ENCODE peak calls at places on chromosomes 1 and 21, in six cellular contexts. One of them, this sample, is unnamed.

GRCh38 chr1:5758859-5759578 is 233.2 kb downstream of the NPHP4 start:
- DNase-seq in heart right ventricle: no peak
- DNase-seq in ovary: no peak
- DNase-seq in CD8-positive, alpha-beta memory T cell: no peak
- DNase-seq in psoas muscle: no peak
- DNase-seq in HCT116: no peak
- DNase-seq in this sample: no peak

GRCh38 chr1:17232759-17233661 is 15.9 kb upstream of the PADI3 start:
- DNase-seq in heart right ventricle: no peak
- DNase-seq in ovary: no peak
- DNase-seq in CD8-positive, alpha-beta memory T cell: no peak
- DNase-seq in psoas muscle: no peak
- DNase-seq in HCT116: peak; percentile 77
- DNase-seq in this sample: no peak

GRCh38 chr1:87902830-87903614 is 574.3 kb downstream of the LMO4 start:
- DNase-seq in heart right ventricle: no peak
- DNase-seq in ovary: no peak
- DNase-seq in CD8-positive, alpha-beta memory T cell: no peak
- DNase-seq in psoas muscle: no peak
- DNase-seq in HCT116: no peak
- DNase-seq in this sample: no peak

GRCh38 chr1:223641523-223642039 is 23.9 kb downstream of the CAPN8 start:
- DNase-seq in heart right ventricle: no peak
- DNase-seq in ovary: no peak
- DNase-seq in CD8-positive, alpha-beta memory T cell: no peak
- DNase-seq in psoas muscle: no peak
- DNase-seq in HCT116: no peak
- DNase-seq in this sample: peak; percentile 57

GRCh38 chr1:6358144-6358624 is 35.4 kb downstream of the ACOT7 start:
- DNase-seq in heart right ventricle: no peak
- DNase-seq in ovary: no peak
- DNase-seq in CD8-positive, alpha-beta memory T cell: no peak
- DNase-seq in psoas muscle: no peak
- DNase-seq in HCT116: no peak
- DNase-seq in this sample: no peak

GRCh38 chr1:89739013-89739843 is 81.6 kb upstream of the LRRC8D start:
- DNase-seq in heart right ventricle: no peak
- DNase-seq in ovary: no peak
- DNase-seq in CD8-positive, alpha-beta memory T cell: no peak
- DNase-seq in psoas muscle: no peak
- DNase-seq in HCT116: no peak
- DNase-seq in this sample: no peak

GRCh38 chr1:169604781-169605560 is 18.7 kb upstream of the F5 start:
- DNase-seq in heart right ventricle: no peak
- DNase-seq in ovary: no peak
- DNase-seq in CD8-positive, alpha-beta memory T cell: peak; percentile 77
- DNase-seq in psoas muscle: no peak
- DNase-seq in HCT116: no peak
- DNase-seq in this sample: peak; percentile 80

GRCh38 chr1:53066941-53067738 is 5.1 kb downstream of the PODN start:
- DNase-seq in heart right ventricle: no peak
- DNase-seq in ovary: peak; percentile 34
- DNase-seq in CD8-positive, alpha-beta memory T cell: no peak
- DNase-seq in psoas muscle: peak; percentile 31
- DNase-seq in HCT116: no peak
- DNase-seq in this sample: peak; percentile 30

GRCh38 chr1:223142795-223143759 is at the start of gene TLR5:
- DNase-seq in heart right ventricle: peak; percentile 91
- DNase-seq in ovary: peak; percentile 94
- DNase-seq in CD8-positive, alpha-beta memory T cell: peak; percentile 78
- DNase-seq in psoas muscle: peak; percentile 87
- DNase-seq in HCT116: peak; percentile 52
- DNase-seq in this sample: peak; percentile 95

DNA sequence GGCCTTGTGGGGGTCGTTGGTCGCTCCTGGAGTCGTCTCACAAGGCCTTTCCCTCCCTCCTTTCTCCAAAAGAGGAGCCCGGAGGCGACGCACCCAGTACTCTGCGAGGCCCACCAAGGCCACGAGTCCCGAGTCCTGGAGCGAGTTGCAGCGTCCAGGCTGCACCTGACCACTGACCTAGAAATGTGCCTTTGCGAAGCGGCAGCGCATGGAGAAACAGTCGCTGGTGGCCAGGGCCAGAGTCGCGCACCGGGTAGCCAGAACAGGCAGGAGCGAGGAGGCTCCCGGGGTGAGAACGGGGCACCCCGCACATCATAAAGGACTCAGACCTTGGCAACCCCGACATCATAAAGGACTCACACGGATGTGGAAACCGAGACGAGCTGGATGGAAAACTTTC is 318.4 kb downstream of the FAM72C start:
- DNase-seq in heart right ventricle: no peak
- DNase-seq in ovary: no peak
- DNase-seq in CD8-positive, alpha-beta memory T cell: no peak
- DNase-seq in psoas muscle: no peak
- DNase-seq in HCT116: no peak
- DNase-seq in this sample: no peak
- H3K9me3 ChIP-seq in heart right ventricle: no peaks in the 10 kb centered on the region
- H3K9me3 ChIP-seq in ovary: peaks cover 3% of the 10 kb centered on the region
- H3K9me3 ChIP-seq in CD8-positive, alpha-beta memory T cell: no peaks in the 10 kb centered on the region
- H3K9me3 ChIP-seq in psoas muscle: no peaks in the 10 kb centered on the region
- H3K9me3 ChIP-seq in HCT116: no peaks in the 10 kb centered on the region
- H3K9me3 ChIP-seq in this sample: no peaks in the 10 kb centered on the region

DNA sequence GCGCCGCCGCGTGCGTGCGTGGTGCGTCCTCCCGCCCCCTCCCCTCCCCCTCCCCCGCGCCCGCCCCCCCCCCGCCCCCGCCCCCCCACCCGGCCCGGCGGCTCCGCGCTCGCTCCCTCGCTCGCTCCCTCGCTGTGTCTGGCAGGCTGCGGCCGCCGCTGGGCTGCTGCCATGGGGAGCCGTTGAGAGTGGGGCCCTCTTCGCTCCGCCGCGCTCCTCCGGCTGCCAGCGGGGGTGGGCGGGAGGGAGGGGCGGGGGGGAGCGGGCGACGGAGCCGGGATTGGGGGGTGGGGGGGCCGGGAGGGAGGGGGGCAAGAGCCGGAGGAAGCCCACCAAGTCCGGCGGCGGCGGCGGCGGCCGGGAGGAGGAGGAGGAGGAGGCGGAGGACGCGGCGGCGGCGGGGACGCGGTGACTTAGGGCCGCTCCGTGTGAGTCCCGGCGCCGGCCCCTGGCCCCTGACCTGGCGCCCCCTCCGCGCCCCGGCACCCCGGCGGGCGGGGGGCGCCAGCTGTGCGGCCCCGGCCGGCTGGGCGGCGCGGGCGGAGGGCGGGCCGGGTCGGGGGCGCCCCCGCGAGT is 2.4 kb upstream of the ZBTB18 start:
- DNase-seq in heart right ventricle: no peak
- DNase-seq in ovary: no peak
- DNase-seq in CD8-positive, alpha-beta memory T cell: no peak
- DNase-seq in psoas muscle: peak; percentile 65
- DNase-seq in HCT116: no peak
- DNase-seq in this sample: no peak
- H3K4me3 ChIP-seq in heart right ventricle: peak overlapping the region; percentile 75
- H3K4me3 ChIP-seq in ovary: peak overlapping the region; percentile 71
- H3K4me3 ChIP-seq in CD8-positive, alpha-beta memory T cell: no peak overlapping the region
- H3K4me3 ChIP-seq in psoas muscle: peak overlapping the region; percentile 81
- H3K4me3 ChIP-seq in HCT116: peak overlapping the region; percentile 17
- H3K4me3 ChIP-seq in this sample: peak overlapping the region; percentile 62

DNA sequence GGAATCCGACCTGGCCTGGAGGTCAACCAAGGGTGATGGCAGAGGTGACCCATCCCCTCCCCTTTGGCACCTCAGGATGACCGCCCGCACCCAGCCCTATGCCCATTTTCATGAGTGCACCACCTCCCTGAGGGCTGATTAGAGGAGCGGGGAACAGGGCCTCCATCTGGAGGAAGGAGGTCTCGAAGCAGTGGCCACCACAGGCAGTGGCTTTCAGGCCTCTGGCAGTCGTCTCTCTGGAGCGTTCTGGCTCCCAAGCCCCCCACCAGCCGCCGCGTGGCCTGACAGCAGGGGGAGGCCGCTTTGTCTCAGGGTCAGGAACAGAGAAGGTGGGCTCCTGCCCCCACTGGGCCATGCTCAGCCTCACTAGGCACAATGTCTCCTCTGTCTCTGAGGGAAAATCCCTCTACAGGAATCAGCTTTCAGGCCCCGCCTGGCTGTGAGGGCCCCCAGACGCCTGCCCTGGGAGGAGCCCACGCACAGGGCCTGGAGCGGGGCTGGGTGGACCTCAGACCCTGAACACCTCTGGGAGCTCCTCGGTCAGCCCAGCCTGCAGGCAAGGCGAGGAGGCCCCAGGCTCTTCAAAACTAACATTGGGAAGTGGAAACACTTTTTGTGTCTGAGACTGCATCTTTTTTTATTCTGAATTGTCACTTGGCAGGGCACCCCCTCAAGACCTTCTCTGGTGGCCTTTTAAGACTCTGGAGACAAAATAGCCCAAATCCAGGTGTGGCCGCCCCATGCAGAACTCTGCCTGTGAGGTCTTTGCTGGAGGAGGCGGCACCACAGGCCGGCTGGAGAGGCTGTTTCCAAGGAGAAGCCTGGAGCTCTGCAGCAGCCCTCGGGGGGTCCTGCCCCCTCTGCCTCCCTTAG is 127.7 kb upstream of the ARHGEF16 start:
- DNase-seq in heart right ventricle: no peak
- DNase-seq in ovary: no peak
- DNase-seq in CD8-positive, alpha-beta memory T cell: no peak
- DNase-seq in psoas muscle: no peak
- DNase-seq in HCT116: no peak
- DNase-seq in this sample: no peak
- H3K27ac ChIP-seq in heart right ventricle: no peak overlapping the region
- H3K27ac ChIP-seq in ovary: no peak overlapping the region
- H3K27ac ChIP-seq in CD8-positive, alpha-beta memory T cell: no peak overlapping the region
- H3K27ac ChIP-seq in psoas muscle: no peak overlapping the region
- H3K27ac ChIP-seq in HCT116: no peak overlapping the region
- H3K27ac ChIP-seq in this sample: no peak overlapping the region

GRCh38 chr21:20739421-20739820 is 258.8 kb upstream of the NCAM2 start:
- DNase-seq in heart right ventricle: no peak
- DNase-seq in ovary: no peak
- DNase-seq in CD8-positive, alpha-beta memory T cell: no peak
- DNase-seq in psoas muscle: no peak
- DNase-seq in HCT116: no peak
- DNase-seq in this sample: no peak
- H3K9me3 ChIP-seq in heart right ventricle: no peaks in the 10 kb centered on the region
- H3K9me3 ChIP-seq in ovary: no peaks in the 10 kb centered on the region
- H3K9me3 ChIP-seq in CD8-positive, alpha-beta memory T cell: no peaks in the 10 kb centered on the region
- H3K9me3 ChIP-seq in psoas muscle: no peaks in the 10 kb centered on the region
- H3K9me3 ChIP-seq in HCT116: peaks cover 16% of the 10 kb centered on the region
- H3K9me3 ChIP-seq in this sample: no peaks in the 10 kb centered on the region

DNA sequence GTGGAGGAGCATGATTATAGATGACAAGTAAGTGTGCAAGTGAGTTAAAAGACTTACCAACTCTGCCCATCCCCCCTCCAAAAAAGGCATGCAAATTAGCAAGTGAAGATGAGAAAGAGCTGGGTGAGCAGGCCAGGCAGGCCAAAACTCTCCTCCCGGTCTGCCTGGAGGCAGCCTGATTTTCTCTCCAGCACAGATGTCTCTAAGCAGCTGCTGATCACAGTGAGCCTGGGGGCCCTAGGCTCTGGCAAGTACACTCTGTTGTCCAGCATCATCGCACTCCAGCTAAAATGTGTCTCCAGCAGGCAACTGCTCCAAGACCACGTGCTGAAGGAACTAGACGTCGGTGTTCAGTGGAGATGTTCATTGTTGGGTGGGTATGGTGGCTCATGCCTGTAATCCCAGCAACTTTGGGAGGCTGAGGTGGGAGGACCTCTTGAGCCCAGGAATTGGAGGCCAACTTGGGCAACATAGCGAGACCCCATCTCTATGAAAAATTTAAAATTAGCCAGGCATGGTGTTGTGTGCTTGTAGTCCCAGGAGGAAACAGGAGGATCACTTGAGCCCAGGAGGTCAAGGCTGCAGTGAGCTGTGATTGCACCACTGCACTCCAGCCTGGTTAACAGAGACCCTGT is 56.7 kb upstream of the PUM1 start:
- DNase-seq in heart right ventricle: no peak
- DNase-seq in ovary: no peak
- DNase-seq in CD8-positive, alpha-beta memory T cell: no peak
- DNase-seq in psoas muscle: no peak
- DNase-seq in HCT116: no peak
- DNase-seq in this sample: no peak
- H3K4me3 ChIP-seq in heart right ventricle: no peak overlapping the region
- H3K4me3 ChIP-seq in ovary: no peak overlapping the region
- H3K4me3 ChIP-seq in CD8-positive, alpha-beta memory T cell: no peak overlapping the region
- H3K4me3 ChIP-seq in psoas muscle: no peak overlapping the region
- H3K4me3 ChIP-seq in HCT116: no peak overlapping the region
- H3K4me3 ChIP-seq in this sample: no peak overlapping the region

This sample was measured in lower lobe of right lung.